ENCODE peak calls at places on chromosome 14, in nine cellular contexts. N is COLO829; W is H54; B is stimulated activated CD8-positive, alpha-beta memory T cell treated with anti-CD3 and anti-CD28 coated beads, Interleukin-4, amount 100 ng/mL, for 24 hours; H is heart left ventricle; K is PC-3; Q is epithelial cell of esophagus; E is IMR-90; S is left ventricle myocardium superior. G is an unnamed sample.
A peak's percentile ranks its signal among the peaks of the same experiment; 100 is the strongest.

GRCh38 chr14:99779751-99780150 is 13.5 kb upstream of the EML1 start:
- DNase-seq in N (no peak), W (no peak), B (no peak), H (no peak), K (peak; percentile 90), Q (peak; percentile 68), E (peak; percentile 76), S (no peak), G (no peak)

GRCh38 chr14:100165376-100165775 is 5.9 kb upstream of the DEGS2 start:
- DNase-seq in N (no peak), W (no peak), B (no peak), H (no peak), K (no peak), Q (peak; percentile 44), E (no peak), S (no peak), G (no peak)

GRCh38 chr14:72549026-72549425 is 344.9 kb downstream of the DPF3 start:
- DNase-seq in N (no peak), W (no peak), B (no peak), H (no peak), K (peak; percentile 39), Q (peak; percentile 40), E (peak; percentile 22), S (no peak), G (no peak)

GRCh38 chr14:100144996-100145646 is 14.3 kb downstream of the DEGS2 start:
- DNase-seq in N (no peak), W (no peak), B (no peak), H (no peak), K (no peak), Q (no peak), E (no peak), S (peak; percentile 49), G (no peak)

GRCh38 chr14:68815288-68816182 is 22.7 kb upstream of the ZFP36L1 start:
- DNase-seq in N (no peak), W (no peak), B (no peak), H (no peak), K (no peak), Q (no peak), E (no peak), S (peak; percentile 55), G (no peak)

GRCh38 chr14:68979722-68980552 is 835 bp upstream of the ACTN1 start:
- DNase-seq in N (no peak), W (peak; percentile 50), B (no peak), H (peak; percentile 75), K (peak; percentile 75), Q (peak; percentile 64), E (peak; percentile 63), S (peak; percentile 65), G (peak; percentile 34)

GRCh38 chr14:50560929-50561280 is 960 bp downstream of the ATL1 start:
- DNase-seq in N (peak; percentile 12), W (peak; percentile 26), B (peak; percentile 49), H (peak; percentile 89), K (peak; percentile 37), Q (peak; percentile 67), E (peak; percentile 71), S (peak; percentile 91), G (peak; percentile 46)

GRCh38 chr14:64422753-64423152 is 34.6 kb downstream of the MTHFD1 start:
- DNase-seq in N (no peak), W (no peak), B (no peak), H (no peak), K (no peak), Q (no peak), E (no peak), S (no peak), G (no peak)

GRCh38 chr14:52950410-52950897 is 396 bp downstream of the FERMT2 start:
- DNase-seq in N (no peak), W (peak; percentile 22), B (no peak), H (peak; percentile 77), K (no peak), Q (peak; percentile 39), E (peak; percentile 29), S (peak; percentile 70), G (peak; percentile 34)

GRCh38 chr14:56289155-56289554 is 170.9 kb downstream of the PELI2 start:
- DNase-seq in N (no peak), W (no peak), B (no peak), H (no peak), K (no peak), Q (no peak), E (no peak), S (no peak), G (no peak)

G was measured in activated CD4-positive, CD25-positive, alpha-beta regulatory T cell treated with anti-CD3 and anti-CD28 coated beads, Interleukin-2, amount 50 U/mL, for 72 hours.